ENCODE peak calls at places on chromosomes 16 and 17, in six cellular contexts. B is RWPE1; K is right cardiac atrium; P is AG04450; D is CD4-positive, alpha-beta T cell; T is lung. I is an unnamed sample.

GRCh38 chr17:78351449-78352006 is 8.3 kb downstream of the SOCS3 start:
- DNase-seq in K (peak), D (no peak), B (peak), P (peak), T (peak), I (peak)

GRCh38 chr17:82913304-82914043 is 73.7 kb upstream of the ZNF750 start:
- DNase-seq in P (no peak), T (no peak), K (peak), B (peak), D (no peak), I (no peak)

GRCh38 chr17:6233339-6233738 is 163.2 kb downstream of the WSCD1 start:
- DNase-seq in T (no peak), B (no peak), D (no peak), K (no peak), P (no peak), I (no peak)

GRCh38 chr17:17416400-17417360 is 60.1 kb upstream of the MED9 start:
- DNase-seq in P (no peak), K (no peak), D (peak), T (peak), B (no peak), I (peak)

GRCh38 chr16:19898924-19899604 is 14.4 kb upstream of the GPRC5B start:
- DNase-seq in T (peak), D (no peak), P (no peak), K (no peak), B (peak), I (peak)

GRCh38 chr16:81451753-81452680 is 7.4 kb downstream of the CMIP start:
- DNase-seq in K (peak), P (no peak), D (no peak), B (no peak), T (no peak), I (no peak)

GRCh38 chr16:84741351-84741791 is 41.6 kb downstream of the USP10 start:
- DNase-seq in B (no peak), P (no peak), T (no peak), D (no peak), K (no peak), I (no peak)

GRCh38 chr17:61487161-61487654 is 35.0 kb downstream of the TBX4 start:
- DNase-seq in K (no peak), B (no peak), T (no peak), D (no peak), P (no peak), I (no peak)

GRCh38 chr17:39094607-39095308 is 56.7 kb downstream of the PLXDC1 start:
- DNase-seq in K (peak), T (no peak), B (no peak), D (no peak), P (no peak), I (no peak)

GRCh38 chr16:57299719-57300386 is 15.4 kb upstream of the PLLP start:
- DNase-seq in B (peak), P (peak), K (peak), D (peak), T (peak), I (peak)

GRCh38 chr17:58577696-58578095 is 63.3 kb upstream of the MTMR4 start:
- DNase-seq in T (peak), K (peak), P (no peak), D (peak), B (peak), I (peak)

GRCh38 chr17:31318298-31319190 is 2.9 kb downstream of the EVI2A start:
- DNase-seq in D (peak), K (peak), T (peak), B (peak), P (peak), I (peak)

GRCh38 chr17:882827-883585 is 96.6 kb downstream of the NXN start:
- DNase-seq in P (no peak), B (peak), D (no peak), K (peak), T (no peak), I (peak)

GRCh38 chr16:72021043-72021442 is 12.5 kb downstream of the DHODH start:
- DNase-seq in P (no peak), B (no peak), K (no peak), D (no peak), T (no peak), I (no peak)

GRCh38 chr16:2473425-2473926 is 1.5 kb upstream of the TBC1D24 start:
- DNase-seq in D (no peak), T (no peak), P (no peak), K (peak), B (no peak), I (no peak)

GRCh38 chr17:74042241-74042640 is 161.2 kb upstream of the RPL38 start:
- DNase-seq in B (no peak), P (no peak), K (no peak), T (no peak), D (no peak), I (no peak)

GRCh38 chr17:18267927-18268711 is 7.7 kb downstream of the MIEF2 start:
- DNase-seq in P (no peak), B (no peak), K (no peak), D (no peak), T (no peak), I (no peak)

GRCh38 chr17:978110-979093 is 1.2 kb downstream of the NXN start:
- DNase-seq in D (no peak), K (peak), T (no peak), B (no peak), P (no peak), I (no peak)

GRCh38 chr17:45050680-45051059 is 762 bp downstream of the DCAKD start:
- DNase-seq in P (no peak), T (no peak), B (no peak), K (no peak), D (no peak), I (no peak)

GRCh38 chr16:87465306-87465705 is 27.5 kb downstream of the ZCCHC14 start:
- DNase-seq in T (peak), D (no peak), B (peak), K (peak), P (peak), I (peak)

GRCh38 chr16:68086336-68086821 is 1.2 kb downstream of the NFATC3 start:
- DNase-seq in B (peak), K (no peak), P (no peak), T (no peak), D (no peak), I (no peak)

GRCh38 chr16:28104404-28104803 is 40.9 kb upstream of the GSG1L start:
- DNase-seq in T (no peak), P (no peak), D (no peak), B (no peak), K (no peak), I (no peak)

GRCh38 chr17:9021158-9021984 is at the start of gene NTN1:
- DNase-seq in D (peak), P (no peak), B (peak), K (peak), T (no peak), I (no peak)

GRCh38 chr17:4161560-4162221 is 18.7 kb downstream of the CYB5D2 start:
- DNase-seq in K (no peak), P (no peak), D (no peak), B (peak), T (no peak), I (no peak)

GRCh38 chr17:59892251-59892848 is 393 bp downstream of the TUBD1 start:
- DNase-seq in T (no peak), P (no peak), K (no peak), D (no peak), B (no peak), I (no peak)

GRCh38 chr16:73204359-73205152 is 156.6 kb upstream of the ZFHX3 start:
- DNase-seq in P (no peak), B (no peak), D (no peak), T (no peak), K (no peak), I (no peak)

GRCh38 chr17:81644496-81644895 is 7.5 kb downstream of the TSPAN10 start:
- DNase-seq in B (no peak), D (no peak), P (no peak), T (no peak), K (no peak), I (no peak)

GRCh38 chr16:15749371-15749770 is 99.3 kb downstream of the NDE1 start:
- DNase-seq in P (no peak), K (no peak), D (no peak), B (no peak), T (no peak), I (no peak)

GRCh38 chr16:69179255-69180010 is 7.5 kb upstream of the SNTB2 start:
- DNase-seq in B (peak), P (peak), T (peak), K (peak), D (no peak), I (no peak)

GRCh38 chr17:10032142-10032541 is 127.1 kb upstream of the RCVRN start:
- DNase-seq in K (no peak), D (no peak), P (no peak), T (no peak), B (no peak), I (no peak)

GRCh38 chr17:46772013-46772878 is 46.2 kb downstream of the WNT3 start:
- DNase-seq in K (peak), B (no peak), T (peak), P (no peak), D (no peak), I (no peak)

GRCh38 chr16:87636741-87637140 is 34.4 kb downstream of the JPH3 start:
- DNase-seq in B (no peak), T (no peak), D (no peak), K (peak), P (no peak), I (no peak)

GRCh38 chr16:11913425-11914079 is 2.2 kb downstream of the GSPT1 start:
- DNase-seq in B (no peak), T (no peak), P (no peak), D (no peak), K (no peak), I (no peak)

GRCh38 chr16:85376292-85377095 is 236.6 kb upstream of the GSE1 start:
- DNase-seq in P (no peak), K (peak), T (no peak), B (no peak), D (no peak), I (no peak)

DNA sequence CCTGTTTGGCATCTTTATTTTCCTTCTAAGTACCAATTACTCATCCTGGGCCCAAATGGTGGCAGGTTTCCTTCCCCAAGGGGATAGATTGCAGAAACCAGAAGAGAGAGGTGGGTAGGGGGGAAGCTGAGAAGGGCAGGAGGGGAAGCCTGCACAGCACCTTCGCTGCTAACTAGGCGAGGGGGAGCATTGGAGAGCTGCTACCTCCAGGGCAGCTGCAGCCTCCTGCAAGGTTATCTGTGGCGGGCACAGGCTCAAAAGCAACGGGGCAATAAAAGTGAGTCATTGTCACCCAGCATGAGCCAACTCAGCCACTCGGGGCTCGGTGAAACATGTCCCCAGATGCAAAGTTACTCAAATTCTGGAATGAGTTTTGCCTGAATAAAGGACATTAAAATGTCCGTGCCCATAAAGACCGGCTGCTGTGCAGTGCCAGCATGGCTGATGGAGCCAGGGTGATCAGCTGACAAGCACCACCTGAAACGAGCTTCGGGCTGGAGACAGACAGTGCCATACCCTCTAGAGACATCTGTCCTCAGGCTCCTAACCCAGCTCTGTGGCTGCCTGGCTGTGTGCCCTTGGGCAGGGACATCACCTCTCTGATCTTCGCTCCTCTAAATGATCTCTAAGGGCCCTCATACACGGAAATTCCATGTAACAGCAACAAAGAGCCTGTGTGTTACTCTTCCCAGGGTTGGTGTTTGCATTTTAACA is 68.1 kb upstream of the GRIN2A start:
- DNase-seq in D (no peak), K (no peak), B (no peak), T (no peak), P (no peak), I (no peak)
- H3K27ac ChIP-seq in D (no peak), K (no peak), B (no peak), T (no peak), P (no peak), I (no peak)

GRCh38 chr17:77178586-77178985 is 37.8 kb downstream of the SEC14L1 start:
- DNase-seq in K (no peak), P (no peak), D (no peak), T (no peak), B (no peak), I (no peak)
- H3K27ac ChIP-seq in K (no peak), P (no peak), D (no peak), T (no peak), B (no peak), I (no peak)

DNA sequence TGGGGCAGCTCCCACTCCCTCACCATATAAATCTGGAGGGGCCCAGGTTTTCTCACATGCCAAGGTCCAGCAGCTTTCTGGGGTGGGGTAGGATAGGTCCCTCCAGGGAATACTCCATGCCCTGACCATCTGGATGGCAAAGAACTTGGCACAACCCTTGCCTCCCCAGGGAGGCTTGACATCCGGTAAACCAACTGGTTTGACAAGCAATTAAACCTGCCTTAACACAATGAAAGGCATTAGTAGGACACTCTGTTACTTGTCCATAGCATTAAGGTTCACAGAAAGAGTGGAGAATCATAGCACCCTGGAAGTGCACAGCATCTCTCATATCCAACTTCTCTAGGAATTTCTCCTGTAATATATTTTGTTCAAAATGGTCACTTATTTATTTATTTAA is 63.9 kb upstream of the MAF start:
- DNase-seq in T (no peak), K (no peak), P (no peak), B (no peak), D (no peak), I (no peak)
- H3K27ac ChIP-seq in T (no peak), K (no peak), P (no peak), B (no peak), D (no peak), I (no peak)

GRCh38 chr16:14400285-14400977 is 229.6 kb downstream of the PARN start:
- DNase-seq in D (no peak), T (no peak), B (no peak), K (no peak), P (no peak), I (no peak)

GRCh38 chr16:14401839-14402115 is 228.3 kb downstream of the PARN start:
- DNase-seq in T (no peak), B (no peak), K (peak), P (no peak), D (no peak), I (no peak)

GRCh38 chr16:14394834-14395233 is 235.2 kb downstream of the PARN start:
- DNase-seq in P (no peak), K (no peak), T (no peak), D (no peak), B (no peak), I (no peak)

GRCh38 chr16:14398014-14398717 is 231.9 kb downstream of the PARN start:
- DNase-seq in K (no peak), D (no peak), P (no peak), B (peak), T (no peak), I (no peak)

DNA sequence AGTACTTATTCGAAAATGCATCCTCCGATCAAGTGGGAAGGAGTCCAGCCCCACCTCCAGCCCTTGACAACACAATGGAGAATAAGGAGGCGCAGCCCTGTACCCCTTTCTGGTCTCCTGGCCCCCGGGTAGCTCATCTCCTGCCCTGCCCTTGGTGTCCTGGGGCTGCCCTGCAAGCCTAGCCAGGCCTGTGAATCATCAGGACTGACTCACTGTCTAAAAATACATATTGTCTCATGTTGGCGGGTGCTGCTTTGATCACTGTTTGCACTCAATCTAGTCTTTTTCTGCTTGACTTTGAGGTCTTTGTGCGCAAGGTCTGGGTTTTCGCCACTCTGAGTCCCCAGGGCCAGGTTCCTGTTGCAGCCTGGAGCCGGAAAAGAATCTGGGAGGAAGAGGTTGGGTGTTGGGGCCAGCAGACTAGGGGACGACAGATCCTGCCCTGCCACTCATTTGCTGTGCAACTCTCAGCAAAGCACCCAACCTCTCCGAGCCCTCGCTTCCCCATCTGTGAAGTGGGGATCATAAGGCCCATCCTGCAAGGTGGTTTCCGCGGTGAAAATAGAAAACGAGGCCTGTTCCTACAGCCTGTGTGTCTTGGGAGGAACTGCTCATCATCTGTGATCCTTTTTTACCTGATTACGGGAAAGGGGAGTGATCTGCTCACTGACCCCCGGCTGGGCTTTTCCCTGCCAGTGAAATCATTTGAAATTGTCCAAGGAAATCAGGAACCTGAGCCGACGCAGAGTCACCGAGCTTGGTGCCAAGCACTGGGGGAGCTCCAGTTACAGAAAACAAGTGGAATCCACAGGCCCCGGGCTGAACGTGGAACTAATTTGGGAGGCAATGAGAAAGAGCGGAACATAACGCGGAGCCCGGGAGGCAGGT is 230.4 kb downstream of the PARN start:
- DNase-seq in T (no peak), K (peak), P (no peak), B (peak), D (no peak), I (peak)
- H3K27ac ChIP-seq in T (no peak), K (peak), P (peak), B (peak), D (no peak), I (peak)

GRCh38 chr16:29676989-29677388 is 2.0 kb upstream of the QPRT start:
- DNase-seq in P (no peak), D (no peak), K (peak), B (no peak), T (no peak), I (no peak)
- H3K27ac ChIP-seq in P (no peak), D (no peak), K (no peak), B (no peak), T (no peak), I (no peak)

GRCh38 chr17:80393491-80393890 is 21.5 kb upstream of the ENDOV start:
- DNase-seq in P (no peak), D (no peak), K (no peak), T (no peak), B (no peak), I (no peak)

GRCh38 chr17:80396680-80397387 is 18.1 kb upstream of the ENDOV start:
- DNase-seq in B (no peak), P (no peak), T (no peak), D (no peak), K (no peak), I (no peak)

GRCh38 chr17:80394629-80395216 is 20.2 kb upstream of the ENDOV start:
- DNase-seq in D (no peak), T (no peak), B (no peak), K (no peak), P (no peak), I (no peak)

GRCh38 chr17:80393961-80394360 is 21.0 kb upstream of the ENDOV start:
- DNase-seq in P (no peak), B (no peak), D (no peak), K (no peak), T (no peak), I (no peak)

GRCh38 chr17:80395402-80396151 is 19.4 kb upstream of the ENDOV start:
- DNase-seq in B (peak), D (no peak), K (no peak), P (no peak), T (no peak), I (no peak)
- H3K27ac ChIP-seq in B (no peak), D (no peak), K (no peak), P (no peak), T (no peak), I (no peak)

GRCh38 chr17:2792541-2793169 is 3.6 kb upstream of the RAP1GAP2 start:
- DNase-seq in T (no peak), D (peak), B (no peak), K (no peak), P (no peak), I (no peak)

GRCh38 chr17:2794116-2794803 is 2.0 kb upstream of the RAP1GAP2 start:
- DNase-seq in B (no peak), D (no peak), T (no peak), K (no peak), P (no peak), I (no peak)

GRCh38 chr17:2786176-2786881 is 9.9 kb upstream of the RAP1GAP2 start:
- DNase-seq in D (peak), T (peak), P (peak), K (peak), B (peak), I (peak)

GRCh38 chr17:2784864-2785263 is 11.4 kb upstream of the RAP1GAP2 start:
- DNase-seq in D (no peak), T (no peak), K (no peak), B (no peak), P (no peak), I (no peak)

GRCh38 chr17:2789700-2790099 is 6.5 kb upstream of the RAP1GAP2 start:
- DNase-seq in D (no peak), P (no peak), K (no peak), B (no peak), T (no peak), I (no peak)
- H3K27ac ChIP-seq in D (no peak), P (no peak), K (no peak), B (no peak), T (no peak), I (no peak)

GRCh38 chr16:89366561-89367537 is 123.5 kb downstream of the ANKRD11 start:
- DNase-seq in B (no peak), P (no peak), K (no peak), T (no peak), D (no peak), I (no peak)
- H3K27ac ChIP-seq in B (peak), P (peak), K (no peak), T (no peak), D (no peak), I (no peak)

I was measured in brain microvascular endothelial cell.